ENCODE peak calls at places on chromosomes 11 and 22, in seven cellular contexts. M is tibial artery; A is hepatocyte; Y is CD4-positive, CD25-positive, alpha-beta regulatory T cell; K is trophoblast cell; B is K562; V is PC-3. I is an unnamed sample.

GRCh38 chr22:18081416-18081815 is 3.6 kb downstream of the PEX26 start:
- DNase-seq in M (no peak), A (no peak), Y (no peak), K (no peak), B (no peak), V (no peak), I (no peak)

GRCh38 chr22:49951986-49952896 is 8.3 kb upstream of the PIM3 start:
- DNase-seq in M (no peak), A (peak; percentile 83), Y (no peak), K (peak; percentile 77), B (no peak), V (peak; percentile 36), I (no peak)

GRCh38 chr11:19577849-19578619 is 134.6 kb upstream of the NAV2 start:
- DNase-seq in M (peak; percentile 79), A (peak; percentile 72), Y (no peak), K (no peak), B (no peak), V (peak; percentile 62), I (no peak)

GRCh38 chr11:61091373-61092279 is 10.7 kb upstream of the CD5 start:
- DNase-seq in M (peak; percentile 37), A (no peak), Y (no peak), K (no peak), B (peak; percentile 29), V (no peak), I (no peak)

GRCh38 chr11:10728779-10729472 is 22.1 kb upstream of the CTR9 start:
- DNase-seq in M (no peak), A (peak; percentile 53), Y (no peak), K (no peak), B (no peak), V (no peak), I (no peak)

GRCh38 chr11:118610773-118611432 is 3.5 kb downstream of the PHLDB1 start:
- DNase-seq in M (peak; percentile 89), A (peak; percentile 92), Y (peak; percentile 74), K (peak; percentile 71), B (peak; percentile 91), V (peak; percentile 61), I (peak; percentile 71)

GRCh38 chr11:117519590-117519989 is 191.9 kb downstream of the CEP164 start:
- DNase-seq in M (no peak), A (peak; percentile 42), Y (no peak), K (peak; percentile 79), B (no peak), V (no peak), I (peak; percentile 61)

GRCh38 chr22:38314140-38314991 is 2.9 kb downstream of the CSNK1E start:
- DNase-seq in M (peak; percentile 69), A (peak; percentile 26), Y (no peak), K (no peak), B (no peak), V (no peak), I (no peak)

GRCh38 chr11:119315139-119316016 is 1.6 kb downstream of the MCAM start:
- DNase-seq in M (peak; percentile 91), A (no peak), Y (peak; percentile 45), K (no peak), B (no peak), V (peak; percentile 84), I (no peak)

GRCh38 chr11:34165121-34165520 is 59.7 kb downstream of the NAT10 start:
- DNase-seq in M (no peak), A (no peak), Y (no peak), K (no peak), B (no peak), V (no peak), I (no peak)

GRCh38 chr22:45308624-45309421 is 911 bp upstream of the FAM118A start:
- DNase-seq in M (no peak), A (no peak), Y (no peak), K (no peak), B (no peak), V (no peak), I (peak; percentile 52)

GRCh38 chr11:131108780-131109179 is 192.5 kb upstream of the SNX19 start:
- DNase-seq in M (no peak), A (no peak), Y (no peak), K (peak; percentile 28), B (no peak), V (peak; percentile 39), I (no peak)

GRCh38 chr11:128555606-128556005 is 31.8 kb downstream of the ETS1 start:
- DNase-seq in M (no peak), A (no peak), Y (no peak), K (no peak), B (no peak), V (peak; percentile 54), I (peak; percentile 25)

GRCh38 chr11:128502736-128503135 is 84.6 kb downstream of the ETS1 start:
- DNase-seq in M (no peak), A (peak; percentile 64), Y (no peak), K (peak; percentile 43), B (no peak), V (peak; percentile 49), I (no peak)

GRCh38 chr22:31278643-31279326 is 13.5 kb downstream of the PIK3IP1 start:
- DNase-seq in M (no peak), A (no peak), Y (peak; percentile 21), K (no peak), B (no peak), V (no peak), I (no peak)

GRCh38 chr11:107157809-107158187 is 139.5 kb upstream of the GUCY1A2 start:
- DNase-seq in M (no peak), A (peak; percentile 7), Y (no peak), K (no peak), B (no peak), V (peak; percentile 27), I (no peak)

GRCh38 chr11:26865703-26866102 is 128.2 kb upstream of the FIBIN start:
- DNase-seq in M (no peak), A (no peak), Y (no peak), K (no peak), B (no peak), V (no peak), I (no peak)

GRCh38 chr22:29151316-29151715 is 54.4 kb upstream of the EMID1 start:
- DNase-seq in M (peak; percentile 41), A (no peak), Y (no peak), K (no peak), B (no peak), V (no peak), I (no peak)

GRCh38 chr22:29150701-29151100 is 55.0 kb upstream of the EMID1 start:
- DNase-seq in M (peak; percentile 28), A (no peak), Y (no peak), K (no peak), B (no peak), V (no peak), I (no peak)

GRCh38 chr22:29148826-29149225 is 56.9 kb upstream of the EMID1 start:
- DNase-seq in M (peak; percentile 40), A (no peak), Y (no peak), K (no peak), B (no peak), V (no peak), I (no peak)

GRCh38 chr22:29148036-29148435 is 57.7 kb upstream of the EMID1 start:
- DNase-seq in M (peak; percentile 27), A (no peak), Y (no peak), K (no peak), B (no peak), V (no peak), I (no peak)

DNA sequence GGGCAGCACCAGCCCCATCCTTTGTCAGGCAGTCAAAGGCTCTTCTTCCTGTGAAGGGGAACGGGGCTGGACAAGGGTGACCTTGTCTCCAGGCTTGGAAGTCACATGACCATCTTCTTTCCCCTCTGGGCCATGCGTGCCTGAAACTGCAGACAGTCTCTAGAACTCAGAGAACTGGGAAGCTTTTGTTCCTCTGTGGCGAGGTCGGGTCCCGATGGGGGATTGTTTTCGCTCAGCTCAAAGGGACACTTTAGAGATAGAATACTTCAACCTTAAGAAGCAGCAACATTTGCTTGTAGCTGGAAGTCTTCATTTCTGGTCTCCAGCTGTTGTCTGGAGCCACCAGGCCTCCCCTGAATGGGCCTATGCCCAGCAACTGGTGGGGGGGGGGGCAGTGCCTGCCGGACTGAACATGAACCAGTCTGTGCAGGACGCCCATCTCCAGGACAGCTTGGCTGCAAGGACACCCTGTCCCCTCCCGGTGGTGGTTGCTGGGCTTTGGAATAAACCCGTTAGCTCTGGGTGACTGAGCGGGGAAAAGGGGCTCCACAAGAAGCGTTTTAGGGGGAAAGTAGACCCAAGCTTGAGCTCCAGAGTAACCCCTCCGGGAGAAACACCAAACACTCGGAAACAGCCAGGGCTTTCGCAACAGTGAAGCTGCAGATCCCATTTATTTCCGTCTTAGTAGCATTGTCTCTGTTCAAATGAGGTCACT is 55.7 kb upstream of the EMID1 start:
- DNase-seq in M (peak; percentile 58), A (no peak), Y (no peak), K (no peak), B (peak; percentile 12), V (no peak), I (no peak)
- H3K4me3 ChIP-seq in M (no peak overlapping the region), A (no peak overlapping the region), Y (no peak overlapping the region), K (no peak overlapping the region), B (no peak overlapping the region), V (no peak overlapping the region), I (no peak overlapping the region)

GRCh38 chr11:44564653-44565007 is 833 bp upstream of the CD82 start:
- DNase-seq in M (peak; percentile 98), A (peak; percentile 79), Y (no peak), K (peak; percentile 72), B (peak; percentile 58), V (peak; percentile 60), I (peak; percentile 69)
- H3K4me1 ChIP-seq in M (peaks cover 63% of the 10 kb centered on the region), A (peaks cover 31% of the 10 kb centered on the region), Y (peaks cover 55% of the 10 kb centered on the region), K (peaks cover 16% of the 10 kb centered on the region), B (peaks cover 28% of the 10 kb centered on the region), V (peaks cover 21% of the 10 kb centered on the region), I (peaks cover 16% of the 10 kb centered on the region)

GRCh38 chr11:70404244-70404643 is 5.9 kb downstream of the CTTN start:
- DNase-seq in M (no peak), A (no peak), Y (no peak), K (peak; percentile 48), B (no peak), V (no peak), I (no peak)
- H3K27ac ChIP-seq in M (no peak overlapping the region), A (no peak overlapping the region), Y (no peak overlapping the region), K (no peak overlapping the region), B (no peak overlapping the region), V (no peak overlapping the region), I (no peak overlapping the region)

GRCh38 chr11:8810331-8811301 is 100.4 kb upstream of the AKIP1 start:
- DNase-seq in M (peak; percentile 91), A (peak; percentile 91), Y (no peak), K (no peak), B (peak; percentile 55), V (peak; percentile 59), I (peak; percentile 82)
- H3K4me3 ChIP-seq in M (peak overlapping the region; percentile 66), A (peak overlapping the region; percentile 31), Y (no peak overlapping the region), K (peak overlapping the region; percentile 50), B (peak overlapping the region; percentile 15), V (peak overlapping the region; percentile 61), I (peak overlapping the region; percentile 43)

DNA sequence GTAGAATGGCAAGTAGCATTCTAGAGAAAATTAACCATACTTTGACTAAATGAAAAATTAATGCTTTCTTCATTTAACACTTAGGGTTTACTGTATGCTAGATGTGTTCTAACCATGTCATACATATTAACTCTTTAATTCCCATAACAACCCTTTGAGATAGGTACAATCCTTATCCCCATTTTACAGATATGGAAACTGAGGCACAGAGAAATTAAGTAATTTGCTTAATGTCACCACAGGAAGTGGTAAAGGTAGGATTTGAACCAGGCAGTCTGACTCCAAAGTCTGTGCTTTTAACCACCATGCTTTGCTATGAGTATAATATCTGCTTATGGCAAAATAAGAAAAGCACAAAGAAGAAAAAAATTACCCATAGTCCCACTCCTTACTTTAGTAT is 59.5 kb downstream of the LIF start:
- DNase-seq in M (no peak), A (no peak), Y (no peak), K (no peak), B (no peak), V (no peak), I (no peak)
- H3K4me1 ChIP-seq in M (no peaks in the 10 kb centered on the region), A (peaks cover 34% of the 10 kb centered on the region), Y (peaks cover 65% of the 10 kb centered on the region), K (no peaks in the 10 kb centered on the region), B (no peaks in the 10 kb centered on the region), V (peaks cover 38% of the 10 kb centered on the region), I (no peaks in the 10 kb centered on the region)

GRCh38 chr11:72250661-72251465 is 6.9 kb upstream of the PHOX2A start:
- DNase-seq in M (no peak), A (no peak), Y (no peak), K (no peak), B (no peak), V (no peak), I (no peak)
- H3K27ac ChIP-seq in M (no peak overlapping the region), A (no peak overlapping the region), Y (no peak overlapping the region), K (no peak overlapping the region), B (no peak overlapping the region), V (no peak overlapping the region), I (no peak overlapping the region)

I was measured in small intestine.